ENCODE peak calls at places on chromosomes 7 and 10, in nine cellular contexts. Y is endodermal cell; E is CD4-positive, alpha-beta T cell; V is OCI-LY7; Q is CD8-positive, alpha-beta T cell; R is neural progenitor cell; W is glutamatergic neuron; D is ovary; K is esophagus muscularis mucosa. G is an unnamed sample.

GRCh38 chr10:122669045-122669444 is 30.6 kb downstream of the C10orf120 start:
- DNase-seq in Y (no peak), E (no peak), V (no peak), Q (no peak), R (no peak), W (no peak), D (no peak), K (no peak), G (no peak)

GRCh38 chr7:145016068-145016467 is 180.2 kb upstream of the TPK1 start:
- DNase-seq in Y (peak), E (no peak), V (peak), Q (no peak), R (peak), W (no peak), D (no peak), K (no peak), G (no peak)

GRCh38 chr10:79178070-79178576 is 109.4 kb downstream of the ZMIZ1 start:
- DNase-seq in Y (no peak), E (no peak), V (no peak), Q (no peak), R (no peak), W (no peak), D (peak), K (no peak), G (no peak)

GRCh38 chr10:102113956-102114857 is 6.0 kb downstream of the LDB1 start:
- DNase-seq in Y (peak), E (no peak), V (no peak), Q (no peak), R (peak), W (peak), D (peak), K (no peak), G (no peak)

GRCh38 chr7:148963583-148964509 is 64.5 kb downstream of the PDIA4 start:
- DNase-seq in Y (peak), E (no peak), V (no peak), Q (no peak), R (peak), W (no peak), D (peak), K (no peak), G (peak)

GRCh38 chr10:99660662-99661369 is 1.5 kb downstream of the ENTPD7 start:
- DNase-seq in Y (no peak), E (no peak), V (no peak), Q (no peak), R (no peak), W (no peak), D (no peak), K (no peak), G (no peak)

GRCh38 chr10:16779375-16779774 is 37.8 kb downstream of the RSU1 start:
- DNase-seq in Y (no peak), E (no peak), V (no peak), Q (peak), R (no peak), W (no peak), D (no peak), K (no peak), G (peak)

GRCh38 chr10:7337431-7338171 is 73.2 kb downstream of the SFMBT2 start:
- DNase-seq in Y (no peak), E (no peak), V (peak), Q (no peak), R (no peak), W (no peak), D (no peak), K (no peak), G (peak)

GRCh38 chr7:155814569-155815276 is 2.5 kb upstream of the SHH start:
- DNase-seq in Y (peak), E (no peak), V (no peak), Q (no peak), R (no peak), W (no peak), D (no peak), K (no peak), G (no peak)

GRCh38 chr10:129933456-129934092 is 30.5 kb downstream of the EBF3 start:
- DNase-seq in Y (no peak), E (no peak), V (no peak), Q (no peak), R (peak), W (peak), D (no peak), K (no peak), G (no peak)

GRCh38 chr7:149729586-149729982 is 43.8 kb downstream of the ZNF467 start:
- DNase-seq in Y (no peak), E (no peak), V (no peak), Q (no peak), R (no peak), W (no peak), D (no peak), K (no peak), G (no peak)

GRCh38 chr7:101121996-101122932 is 4.6 kb upstream of the SERPINE1 start:
- DNase-seq in Y (peak), E (no peak), V (no peak), Q (no peak), R (peak), W (no peak), D (peak), K (no peak), G (peak)

GRCh38 chr10:24119919-24120318 is 89.0 kb upstream of the KIAA1217 start:
- DNase-seq in Y (no peak), E (no peak), V (no peak), Q (no peak), R (no peak), W (no peak), D (no peak), K (no peak), G (no peak)

GRCh38 chr7:145909956-145910611 is 206.5 kb upstream of the CNTNAP2 start:
- DNase-seq in Y (no peak), E (no peak), V (peak), Q (no peak), R (no peak), W (no peak), D (no peak), K (no peak), G (no peak)

GRCh38 chr10:110803830-110804338 is 67.8 kb upstream of the PDCD4 start:
- DNase-seq in Y (peak), E (peak), V (peak), Q (no peak), R (peak), W (peak), D (peak), K (no peak), G (peak)

GRCh38 chr7:158676171-158676840 is 28.3 kb downstream of the NCAPG2 start:
- DNase-seq in Y (no peak), E (no peak), V (no peak), Q (no peak), R (no peak), W (no peak), D (no peak), K (no peak), G (no peak)

GRCh38 chr7:40194743-40195142 is 59.9 kb downstream of the SUGCT start:
- DNase-seq in Y (no peak), E (no peak), V (no peak), Q (no peak), R (no peak), W (no peak), D (no peak), K (no peak), G (no peak)

GRCh38 chr7:42070068-42070467 is 166.9 kb downstream of the GLI3 start:
- DNase-seq in Y (no peak), E (no peak), V (no peak), Q (no peak), R (no peak), W (no peak), D (no peak), K (no peak), G (no peak)

GRCh38 chr10:32056136-32057040 is at the start of gene KIF5B:
- DNase-seq in Y (peak), E (peak), V (peak), Q (peak), R (peak), W (peak), D (peak), K (peak), G (peak)

GRCh38 chr10:28532223-28532508 is 752 bp upstream of the WAC start:
- DNase-seq in Y (no peak), E (no peak), V (no peak), Q (no peak), R (no peak), W (no peak), D (no peak), K (no peak), G (no peak)

GRCh38 chr10:120789292-120789691 is 61.9 kb upstream of the WDR11 start:
- DNase-seq in Y (no peak), E (no peak), V (no peak), Q (no peak), R (no peak), W (no peak), D (no peak), K (no peak), G (no peak)

GRCh38 chr10:74684462-74684861 is 141.9 kb upstream of the KAT6B start:
- DNase-seq in Y (no peak), E (no peak), V (no peak), Q (no peak), R (no peak), W (no peak), D (no peak), K (no peak), G (no peak)

GRCh38 chr10:17257466-17258321 is 29.7 kb downstream of the VIM start:
- DNase-seq in Y (peak), E (no peak), V (peak), Q (peak), R (peak), W (peak), D (peak), K (no peak), G (peak)

GRCh38 chr10:75071164-75071489 is 40.3 kb upstream of the SAMD8 start:
- DNase-seq in Y (no peak), E (no peak), V (no peak), Q (no peak), R (no peak), W (no peak), D (no peak), K (no peak), G (no peak)

GRCh38 chr7:33487998-33488682 is 358.8 kb downstream of the BBS9 start:
- DNase-seq in Y (no peak), E (no peak), V (peak), Q (no peak), R (no peak), W (no peak), D (no peak), K (no peak), G (no peak)

GRCh38 chr10:70931168-70931805 is 42.9 kb upstream of the PCBD1 start:
- DNase-seq in Y (peak), E (no peak), V (no peak), Q (no peak), R (no peak), W (no peak), D (no peak), K (no peak), G (no peak)

GRCh38 chr10:6501931-6502330 is 78.1 kb downstream of the PRKCQ start:
- DNase-seq in Y (no peak), E (no peak), V (no peak), Q (no peak), R (no peak), W (no peak), D (no peak), K (no peak), G (no peak)

GRCh38 chr7:155467846-155468821 is 10.2 kb downstream of the EN2 start:
- DNase-seq in Y (peak), E (no peak), V (no peak), Q (no peak), R (peak), W (peak), D (no peak), K (no peak), G (peak)

GRCh38 chr10:102401735-102402511 is 6.4 kb downstream of the NFKB2 start:
- DNase-seq in Y (peak), E (no peak), V (no peak), Q (no peak), R (no peak), W (no peak), D (no peak), K (no peak), G (no peak)

GRCh38 chr10:125637496-125637895 is 45.5 kb downstream of the TEX36 start:
- DNase-seq in Y (no peak), E (no peak), V (no peak), Q (no peak), R (no peak), W (no peak), D (no peak), K (peak), G (no peak)

GRCh38 chr10:127452568-127452967 is 96.5 kb upstream of the NPS start:
- DNase-seq in Y (no peak), E (no peak), V (no peak), Q (no peak), R (peak), W (peak), D (no peak), K (no peak), G (no peak)

GRCh38 chr7:73647725-73648592 is 19.7 kb upstream of the VPS37D start:
- DNase-seq in Y (peak), E (peak), V (no peak), Q (no peak), R (peak), W (peak), D (no peak), K (no peak), G (no peak)

GRCh38 chr7:102821994-102822747 is 73.4 kb downstream of the FAM185A start:
- DNase-seq in Y (no peak), E (no peak), V (no peak), Q (no peak), R (no peak), W (no peak), D (no peak), K (no peak), G (no peak)

GRCh38 chr7:64308019-64308275 is 5.8 kb upstream of the ZNF736 start:
- DNase-seq in Y (no peak), E (no peak), V (peak), Q (no peak), R (no peak), W (no peak), D (peak), K (no peak), G (no peak)

GRCh38 chr7:102892631-102893278 is 20.0 kb upstream of the LRRC17 start:
- DNase-seq in Y (no peak), E (no peak), V (no peak), Q (no peak), R (no peak), W (no peak), D (no peak), K (no peak), G (no peak)

GRCh38 chr7:27236053-27236410 is 6.6 kb upstream of the EVX1 start:
- DNase-seq in Y (peak), E (no peak), V (no peak), Q (no peak), R (peak), W (no peak), D (no peak), K (no peak), G (no peak)

GRCh38 chr7:27237735-27238334 is 4.8 kb upstream of the EVX1 start:
- DNase-seq in Y (no peak), E (no peak), V (no peak), Q (no peak), R (no peak), W (no peak), D (no peak), K (no peak), G (no peak)

GRCh38 chr7:27238979-27239779 is 3.4 kb upstream of the EVX1 start:
- DNase-seq in Y (peak), E (no peak), V (no peak), Q (no peak), R (peak), W (no peak), D (no peak), K (no peak), G (no peak)

GRCh38 chr7:27239780-27240731 is 2.5 kb upstream of the EVX1 start:
- DNase-seq in Y (peak), E (no peak), V (no peak), Q (no peak), R (peak), W (no peak), D (no peak), K (no peak), G (no peak)

DNA sequence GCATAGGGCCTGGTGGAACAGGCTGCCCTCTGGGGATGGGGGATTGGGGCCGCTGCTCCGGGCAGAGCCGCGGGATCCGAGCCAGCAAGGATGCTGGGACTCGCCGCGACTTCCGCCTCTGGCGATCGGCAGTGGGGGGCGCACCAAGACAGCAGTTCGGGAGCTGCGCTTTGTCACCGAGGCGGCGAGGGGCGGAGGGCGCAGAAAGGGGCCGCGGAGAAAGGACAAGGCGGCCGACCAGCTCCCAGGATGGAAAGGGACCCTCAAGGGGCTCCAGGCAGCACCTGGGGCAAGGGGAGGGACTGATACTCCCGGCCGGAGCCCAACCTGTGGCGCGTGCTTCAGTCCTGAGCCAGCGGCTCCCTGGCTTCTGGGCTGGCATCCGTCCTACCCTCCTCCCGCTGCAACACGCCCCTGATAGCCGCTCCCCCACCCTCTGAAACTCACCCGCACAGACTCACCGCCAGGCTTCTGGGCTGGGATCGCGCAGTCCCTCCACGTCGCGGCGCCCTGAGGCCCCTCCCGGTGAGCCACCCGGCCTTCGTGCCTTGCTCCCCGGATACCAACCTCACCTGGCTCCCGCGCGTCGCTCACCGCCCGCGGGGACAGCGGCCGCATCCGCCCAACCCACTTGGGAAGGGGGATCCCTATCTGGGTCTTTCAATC is 7.1 kb upstream of the EVX1 start:
- DNase-seq in Y (peak), E (no peak), V (no peak), Q (no peak), R (peak), W (peak), D (no peak), K (no peak), G (peak)
- TF ChIP-seq CTCF in Y (peak), E (no peak), V (peak), Q (no peak), R (peak), W (no peak), D (no peak), K (no peak), G (peak)

DNA sequence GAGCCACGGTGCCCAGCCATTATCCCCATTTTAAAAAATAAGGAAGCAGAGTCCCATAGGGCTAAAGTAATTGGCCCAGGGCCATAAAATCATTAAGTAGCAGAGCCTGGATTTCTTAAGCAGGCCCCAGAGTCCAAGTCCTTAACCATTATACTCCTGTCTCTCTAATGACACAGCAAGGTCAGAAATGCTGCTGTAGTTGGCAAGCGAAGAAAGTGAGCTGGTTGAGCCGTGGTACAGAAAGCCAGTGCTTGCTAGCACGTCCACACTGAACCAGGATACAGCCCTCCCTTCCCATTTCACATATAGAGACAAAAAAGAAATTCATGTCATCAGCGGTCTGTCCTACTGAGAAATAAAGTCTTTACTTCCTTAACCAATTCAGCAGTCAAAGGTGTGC is 562.7 kb downstream of the GALNT17 start:
- DNase-seq in Y (no peak), E (no peak), V (no peak), Q (no peak), R (no peak), W (no peak), D (no peak), K (no peak), G (no peak)
- TF ChIP-seq CTCF in Y (no peak), E (no peak), V (no peak), Q (no peak), R (no peak), W (no peak), D (no peak), K (no peak), G (no peak)

DNA sequence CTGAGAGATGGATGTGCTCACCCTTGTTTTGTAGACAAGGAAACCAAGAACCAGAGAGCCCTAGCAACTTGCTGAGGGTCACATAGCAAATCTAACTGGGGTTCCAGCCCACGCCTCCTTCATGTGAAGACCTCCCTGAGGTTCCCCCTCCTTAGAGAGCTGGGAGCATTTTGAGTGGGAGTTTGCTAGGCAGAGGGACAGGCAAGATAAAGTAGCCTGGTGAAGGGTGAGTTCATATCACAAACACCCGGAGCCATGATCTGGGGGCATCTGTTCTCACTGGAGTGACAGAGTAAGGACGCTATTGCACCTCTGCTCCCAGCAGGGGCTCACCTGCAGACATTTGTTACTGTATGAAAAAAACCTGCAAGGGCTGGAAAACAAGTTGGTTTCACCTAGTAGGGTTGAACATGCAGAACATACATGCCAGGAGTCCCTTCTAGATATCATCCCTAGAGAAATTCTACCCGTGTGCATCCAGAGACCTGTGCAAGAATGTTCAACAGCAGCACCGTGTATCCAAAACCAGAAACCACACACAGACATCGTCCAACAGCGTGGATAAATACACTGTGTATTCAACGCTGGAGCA is 88.4 kb downstream of the CARD11 start:
- DNase-seq in Y (peak), E (no peak), V (no peak), Q (no peak), R (no peak), W (no peak), D (no peak), K (no peak), G (no peak)
- TF ChIP-seq CTCF in Y (no peak), E (no peak), V (no peak), Q (no peak), R (no peak), W (no peak), D (no peak), K (no peak), G (no peak)

DNA sequence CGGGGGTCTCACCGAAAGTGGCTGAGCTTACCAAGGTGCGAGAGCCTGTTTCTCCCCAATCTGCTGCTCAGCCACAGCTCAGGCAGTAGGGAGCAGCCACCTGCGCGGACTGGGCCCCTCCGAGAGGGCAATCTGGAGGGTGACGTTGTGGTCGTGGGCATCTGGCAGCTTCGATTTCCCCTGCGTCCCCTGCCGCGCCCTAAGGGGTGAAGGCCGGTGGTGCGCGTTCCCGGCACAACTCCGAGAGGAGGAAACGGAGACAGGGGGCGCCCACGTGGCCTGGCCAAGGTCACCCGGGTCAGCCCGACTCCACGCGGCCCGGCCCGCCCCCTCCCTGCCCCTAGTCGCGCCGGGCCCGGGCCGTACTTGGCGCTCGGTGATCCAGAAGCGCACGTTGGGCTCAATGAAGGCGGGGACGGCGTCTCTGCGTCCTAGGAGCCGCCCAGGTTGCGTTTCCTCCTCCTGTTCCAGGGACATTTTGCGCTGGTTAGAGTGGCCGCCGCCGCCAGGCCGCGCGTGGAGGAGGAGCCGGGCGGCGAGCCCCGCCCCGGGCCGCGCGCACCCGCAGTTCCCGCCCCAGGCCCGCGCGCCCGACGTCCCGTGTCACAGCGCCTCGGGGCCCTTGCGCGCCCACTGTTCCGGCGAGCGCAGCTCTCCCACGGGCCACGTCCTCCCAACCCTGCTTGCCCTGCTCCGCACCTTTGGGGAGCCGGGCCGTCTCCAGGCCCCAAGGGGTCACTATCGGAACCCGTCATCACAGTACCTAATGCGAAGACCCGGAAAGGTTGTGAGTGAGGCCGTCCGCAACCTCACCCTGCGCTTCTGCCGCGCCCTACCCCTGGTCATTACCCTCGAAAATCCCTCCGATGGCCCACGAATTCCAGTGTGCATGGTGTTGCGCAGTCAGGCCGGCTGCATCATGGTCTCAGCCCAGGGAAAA is at the start of gene SFXN4:
- DNase-seq in Y (peak), E (peak), V (peak), Q (peak), R (peak), W (peak), D (peak), K (peak), G (peak)
- TF ChIP-seq CTCF in Y (peak), E (no peak), V (peak), Q (no peak), R (no peak), W (no peak), D (no peak), K (peak), G (no peak)

GRCh38 chr7:134478707-134479106 is 19.8 kb upstream of the AKR1B1 start:
- DNase-seq in Y (no peak), E (no peak), V (no peak), Q (no peak), R (no peak), W (no peak), D (no peak), K (no peak), G (no peak)
- TF ChIP-seq CTCF in Y (peak), E (no peak), V (peak), Q (no peak), R (no peak), W (no peak), D (no peak), K (no peak), G (no peak)

G was measured in body of pancreas.